ENCODE peak calls at places on chromosomes 12 and 14, in five cellular contexts. L is EL; Z is CD14-positive monocyte; R is stimulated activated CD8-positive, alpha-beta memory T cell treated with anti-CD3 and anti-CD28 coated beads, Interleukin-7, amount 100 ng/mL, for 4 hours; B is NCI-H1417. Y is an unnamed sample.

GRCh38 chr14:99659333-99659741 is 14.4 kb downstream of the HHIPL1 start:
- DNase-seq in L (no peak), Z (no peak), R (no peak), B (no peak), Y (no peak)

GRCh38 chr14:100271247-100271939 is 32.4 kb downstream of the YY1 start:
- DNase-seq in L (no peak), Z (no peak), R (no peak), B (no peak), Y (no peak)

GRCh38 chr12:88529531-88530488 is 50.5 kb downstream of the KITLG start:
- DNase-seq in L (no peak), Z (no peak), R (no peak), B (no peak), Y (no peak)

GRCh38 chr14:49607583-49607982 is 8.8 kb downstream of the LRR1 start:
- DNase-seq in L (no peak), Z (no peak), R (no peak), B (no peak), Y (no peak)

GRCh38 chr14:104106471-104106991 is 21.0 kb downstream of the ASPG start:
- DNase-seq in L (no peak), Z (peak), R (no peak), B (no peak), Y (no peak)

GRCh38 chr14:100147181-100147631 is 12.2 kb downstream of the DEGS2 start:
- DNase-seq in L (no peak), Z (no peak), R (peak), B (peak), Y (no peak)

GRCh38 chr14:89304972-89305703 is 111.9 kb downstream of the FOXN3 start:
- DNase-seq in L (peak), Z (peak), R (no peak), B (peak), Y (peak)

GRCh38 chr14:68749487-68750475 is 43.1 kb downstream of the ZFP36L1 start:
- DNase-seq in L (no peak), Z (no peak), R (no peak), B (no peak), Y (no peak)

GRCh38 chr12:24679135-24679534 is 269.8 kb downstream of the BCAT1 start:
- DNase-seq in L (no peak), Z (no peak), R (no peak), B (no peak), Y (peak)

GRCh38 chr12:53939141-53940108 is 794 bp downstream of the HOXC13 start:
- DNase-seq in L (peak), Z (no peak), R (no peak), B (peak), Y (peak)

GRCh38 chr14:68627868-68628604 is 164.8 kb downstream of the ZFP36L1 start:
- DNase-seq in L (no peak), Z (no peak), R (peak), B (no peak), Y (no peak)

GRCh38 chr12:46450279-46450748 is 77.7 kb upstream of the SLC38A2 start:
- DNase-seq in L (no peak), Z (peak), R (no peak), B (peak), Y (no peak)

GRCh38 chr12:9118161-9118560 is 2.4 kb upstream of the A2M start:
- DNase-seq in L (no peak), Z (peak), R (no peak), B (no peak), Y (peak)

GRCh38 chr12:15856097-15856982 is 25.8 kb upstream of the STRAP start:
- DNase-seq in L (peak), Z (no peak), R (no peak), B (peak), Y (peak)

GRCh38 chr12:89225401-89225800 is 126.9 kb downstream of the DUSP6 start:
- DNase-seq in L (peak), Z (peak), R (peak), B (peak), Y (peak)

GRCh38 chr14:20632831-20633771 is 8.4 kb downstream of the OR6S1 start:
- DNase-seq in L (peak), Z (no peak), R (peak), B (no peak), Y (peak)

GRCh38 chr12:117408161-117408791 is 46.9 kb upstream of the NOS1 start:
- DNase-seq in L (peak), Z (no peak), R (no peak), B (no peak), Y (peak)

GRCh38 chr14:104342435-104343293 is 204.3 kb downstream of the KIF26A start:
- DNase-seq in L (no peak), Z (no peak), R (no peak), B (no peak), Y (no peak)

GRCh38 chr12:48818831-48819590 is 715 bp downstream of the CACNB3 start:
- DNase-seq in L (peak), Z (no peak), R (peak), B (peak), Y (no peak)

GRCh38 chr12:3022961-3023360 is 54.2 kb upstream of the TSPAN9 start:
- DNase-seq in L (no peak), Z (no peak), R (no peak), B (no peak), Y (no peak)

GRCh38 chr14:37658174-37658573 is 62.7 kb downstream of the TTC6 start:
- DNase-seq in L (no peak), Z (no peak), R (no peak), B (no peak), Y (no peak)

Y was measured in foreskin fibroblast.